ENCODE peak calls at places on chromosomes 16 and 17, in eight cellular contexts. O is heart right ventricle; Q is stimulated activated CD4-positive, alpha-beta T cell treated with anti-CD3 and anti-CD28 coated beads, Interleukin-1b, Interleukin-23, amount 100 ng/mL, for 24 hours; L is stimulated activated CD8-positive, alpha-beta memory T cell treated with anti-CD3 and anti-CD28 coated beads, Interleukin-4, amount 100 ng/mL, for 1 hour; Y is dermis blood vessel endothelial cell; M is NT2/D1; A is dorsolateral prefrontal cortex; N is activated effector memory CD4-positive, alpha-beta T cell treated with anti-CD3 and anti-CD28 coated beads, Interleukin-2, amount 50 U/mL, for 16 hours. H is an unnamed sample.

GRCh38 chr16:53412549-53412948 is 21.7 kb upstream of the RBL2 start:
- DNase-seq in O (no peak), Q (no peak), L (no peak), Y (no peak), M (no peak), A (no peak), N (no peak), H (no peak)

GRCh38 chr17:77636835-77637806 is 321.4 kb upstream of the TNRC6C start:
- DNase-seq in O (no peak), Q (no peak), L (no peak), Y (no peak), M (no peak), A (no peak), N (no peak), H (no peak)

GRCh38 chr16:6247771-6248170 is 1084.9 kb upstream of the RBFOX1 start:
- DNase-seq in O (no peak), Q (no peak), L (no peak), Y (no peak), M (no peak), A (no peak), N (no peak), H (no peak)

GRCh38 chr16:85303354-85303883 is 191.1 kb upstream of the CIBAR2 start:
- DNase-seq in O (peak), Q (peak), L (peak), Y (peak), M (peak), A (no peak), N (peak), H (peak)

GRCh38 chr17:79017546-79017945 is 6.4 kb upstream of the C1QTNF1 start:
- DNase-seq in O (no peak), Q (no peak), L (no peak), Y (no peak), M (no peak), A (no peak), N (no peak), H (no peak)

GRCh38 chr17:82195675-82196258 is 16.9 kb downstream of the CCDC57 start:
- DNase-seq in O (no peak), Q (no peak), L (no peak), Y (no peak), M (no peak), A (no peak), N (no peak), H (no peak)

GRCh38 chr17:9436629-9437028 is 139.0 kb downstream of the STX8 start:
- DNase-seq in O (no peak), Q (no peak), L (no peak), Y (no peak), M (no peak), A (no peak), N (no peak), H (no peak)

GRCh38 chr17:58364270-58364942 is 12.4 kb upstream of the SUPT4H1 start:
- DNase-seq in O (no peak), Q (no peak), L (no peak), Y (no peak), M (no peak), A (no peak), N (no peak), H (no peak)